ENCODE peak calls at places on chromosomes 13 and 19, in five cellular contexts. One of them, this sample, is unnamed.

GRCh38 chr19:29873801-29874575 is 62.2 kb downstream of the CCNE1 start:
- DNase-seq in endothelial cell: no peak
- DNase-seq in AG09319: no peak
- DNase-seq in left lung: no peak
- DNase-seq in transverse colon: no peak
- DNase-seq in this sample: no peak

GRCh38 chr13:106376411-106377112 is 158.9 kb downstream of the EFNB2 start:
- DNase-seq in endothelial cell: no peak
- DNase-seq in AG09319: no peak
- DNase-seq in left lung: no peak
- DNase-seq in transverse colon: no peak
- DNase-seq in this sample: peak; percentile 25

GRCh38 chr19:32692727-32693061 is 1.1 kb downstream of the NUDT19 start:
- DNase-seq in AG09319: no peak
- DNase-seq in left lung: no peak
- DNase-seq in transverse colon: no peak
- DNase-seq in endothelial cell: no peak
- DNase-seq in this sample: no peak

GRCh38 chr19:6668696-6669095 is 1.3 kb downstream of the TNFSF14 start:
- DNase-seq in left lung: no peak
- DNase-seq in endothelial cell: no peak
- DNase-seq in AG09319: no peak
- DNase-seq in transverse colon: no peak
- DNase-seq in this sample: no peak

GRCh38 chr13:85313761-85314503 is 485.3 kb downstream of the SLITRK6 start:
- DNase-seq in left lung: no peak
- DNase-seq in endothelial cell: no peak
- DNase-seq in AG09319: peak; percentile 7
- DNase-seq in transverse colon: no peak
- DNase-seq in this sample: peak; percentile 2

GRCh38 chr13:28494861-28495585 is at the start of gene FLT1:
- DNase-seq in AG09319: no peak
- DNase-seq in left lung: peak; percentile 89
- DNase-seq in transverse colon: no peak
- DNase-seq in endothelial cell: peak; percentile 96
- DNase-seq in this sample: peak; percentile 6

GRCh38 chr13:112828082-112828699 is 138.4 kb downstream of the ATP11A start:
- DNase-seq in left lung: no peak
- DNase-seq in transverse colon: no peak
- DNase-seq in AG09319: no peak
- DNase-seq in endothelial cell: no peak
- DNase-seq in this sample: no peak

GRCh38 chr13:96860829-96861228 is 133.4 kb downstream of the OXGR1 start:
- DNase-seq in left lung: no peak
- DNase-seq in AG09319: no peak
- DNase-seq in endothelial cell: peak; percentile 36
- DNase-seq in transverse colon: no peak
- DNase-seq in this sample: no peak

GRCh38 chr13:31172535-31172934 is 10.8 kb upstream of the HSPH1 start:
- DNase-seq in transverse colon: no peak
- DNase-seq in AG09319: peak; percentile 23
- DNase-seq in left lung: no peak
- DNase-seq in endothelial cell: no peak
- DNase-seq in this sample: no peak

GRCh38 chr19:3576696-3577443 is 4.1 kb downstream of the HMG20B start:
- DNase-seq in transverse colon: peak; percentile 64
- DNase-seq in endothelial cell: peak; percentile 42
- DNase-seq in left lung: peak; percentile 83
- DNase-seq in AG09319: no peak
- DNase-seq in this sample: no peak

GRCh38 chr13:41019027-41019487 is at the start of gene ELF1:
- DNase-seq in transverse colon: peak; percentile 76
- DNase-seq in left lung: no peak
- DNase-seq in AG09319: no peak
- DNase-seq in endothelial cell: no peak
- DNase-seq in this sample: peak; percentile 49

GRCh38 chr19:17718988-17719711 is at the start of gene MAP1S:
- DNase-seq in AG09319: no peak
- DNase-seq in endothelial cell: peak; percentile 78
- DNase-seq in transverse colon: peak; percentile 63
- DNase-seq in left lung: peak; percentile 94
- DNase-seq in this sample: peak; percentile 60

GRCh38 chr13:31920301-31920818 is 111.2 kb upstream of the FRY start:
- DNase-seq in endothelial cell: no peak
- DNase-seq in left lung: no peak
- DNase-seq in transverse colon: no peak
- DNase-seq in AG09319: no peak
- DNase-seq in this sample: no peak

GRCh38 chr13:42354246-42355117 is 82.5 kb downstream of the AKAP11 start:
- DNase-seq in AG09319: no peak
- DNase-seq in endothelial cell: no peak
- DNase-seq in left lung: no peak
- DNase-seq in transverse colon: no peak
- DNase-seq in this sample: no peak

GRCh38 chr19:3409346-3410064 is 43.1 kb downstream of the NFIC start:
- DNase-seq in left lung: peak; percentile 75
- DNase-seq in AG09319: no peak
- DNase-seq in endothelial cell: no peak
- DNase-seq in transverse colon: peak; percentile 60
- DNase-seq in this sample: no peak

GRCh38 chr19:16447015-16447384 is 24.8 kb downstream of the EPS15L1 start:
- DNase-seq in transverse colon: peak; percentile 50
- DNase-seq in left lung: peak; percentile 90
- DNase-seq in endothelial cell: no peak
- DNase-seq in AG09319: peak; percentile 52
- DNase-seq in this sample: peak; percentile 65

GRCh38 chr13:99125335-99125915 is 75.2 kb upstream of the UBAC2 start:
- DNase-seq in transverse colon: no peak
- DNase-seq in endothelial cell: no peak
- DNase-seq in left lung: no peak
- DNase-seq in AG09319: no peak
- DNase-seq in this sample: no peak

GRCh38 chr19:30645946-30646577 is 273.9 kb downstream of the ZNF536 start:
- DNase-seq in transverse colon: no peak
- DNase-seq in endothelial cell: no peak
- DNase-seq in left lung: no peak
- DNase-seq in AG09319: no peak
- DNase-seq in this sample: no peak

GRCh38 chr13:48233886-48234488 is 981 bp downstream of the ITM2B start:
- DNase-seq in AG09319: no peak
- DNase-seq in endothelial cell: no peak
- DNase-seq in transverse colon: no peak
- DNase-seq in left lung: no peak
- DNase-seq in this sample: no peak

GRCh38 chr13:60759499-60759898 is 362.5 kb downstream of the TDRD3 start:
- DNase-seq in endothelial cell: peak; percentile 46
- DNase-seq in AG09319: no peak
- DNase-seq in left lung: no peak
- DNase-seq in transverse colon: no peak
- DNase-seq in this sample: peak; percentile 5

GRCh38 chr13:31797154-31797775 is 57.9 kb downstream of the RXFP2 start:
- DNase-seq in transverse colon: no peak
- DNase-seq in left lung: no peak
- DNase-seq in AG09319: no peak
- DNase-seq in endothelial cell: no peak
- DNase-seq in this sample: peak; percentile 3

GRCh38 chr19:459724-460511 is 915 bp downstream of the SHC2 start:
- DNase-seq in left lung: peak; percentile 81
- DNase-seq in transverse colon: peak; percentile 60
- DNase-seq in AG09319: no peak
- DNase-seq in endothelial cell: peak; percentile 71
- DNase-seq in this sample: peak; percentile 62

GRCh38 chr19:28019901-28020300 is 1193.0 kb downstream of the UQCRFS1 start:
- DNase-seq in endothelial cell: no peak
- DNase-seq in transverse colon: no peak
- DNase-seq in left lung: no peak
- DNase-seq in AG09319: no peak
- DNase-seq in this sample: no peak

GRCh38 chr19:2207991-2208860 is 27.9 kb downstream of the PLEKHJ1 start:
- DNase-seq in AG09319: peak; percentile 49
- DNase-seq in transverse colon: peak; percentile 63
- DNase-seq in left lung: no peak
- DNase-seq in endothelial cell: no peak
- DNase-seq in this sample: no peak

GRCh38 chr13:43797869-43798268 is 11.1 kb upstream of the ENOX1 start:
- DNase-seq in endothelial cell: no peak
- DNase-seq in left lung: no peak
- DNase-seq in AG09319: no peak
- DNase-seq in transverse colon: no peak
- DNase-seq in this sample: no peak

GRCh38 chr13:111112196-111112595 is 2.9 kb upstream of the ARHGEF7 start:
- DNase-seq in left lung: no peak
- DNase-seq in endothelial cell: no peak
- DNase-seq in transverse colon: no peak
- DNase-seq in AG09319: no peak
- DNase-seq in this sample: no peak

GRCh38 chr13:84553252-84553651 is 671.0 kb upstream of the SLITRK1 start:
- DNase-seq in AG09319: no peak
- DNase-seq in transverse colon: no peak
- DNase-seq in endothelial cell: no peak
- DNase-seq in left lung: no peak
- DNase-seq in this sample: no peak

GRCh38 chr13:95067303-95067702 is 233.9 kb downstream of the ABCC4 start:
- DNase-seq in transverse colon: no peak
- DNase-seq in AG09319: no peak
- DNase-seq in left lung: no peak
- DNase-seq in endothelial cell: no peak
- DNase-seq in this sample: no peak

GRCh38 chr19:54905908-54906511 is at the start of gene NCR1:
- DNase-seq in transverse colon: no peak
- DNase-seq in endothelial cell: no peak
- DNase-seq in left lung: no peak
- DNase-seq in AG09319: no peak
- DNase-seq in this sample: no peak

GRCh38 chr13:105721056-105721455 is 814.4 kb downstream of the EFNB2 start:
- DNase-seq in left lung: no peak
- DNase-seq in endothelial cell: no peak
- DNase-seq in transverse colon: no peak
- DNase-seq in AG09319: no peak
- DNase-seq in this sample: no peak

GRCh38 chr13:27425918-27426630 is 1.7 kb downstream of the GTF3A start:
- DNase-seq in transverse colon: peak; percentile 88
- DNase-seq in left lung: peak; percentile 86
- DNase-seq in AG09319: no peak
- DNase-seq in endothelial cell: peak; percentile 41
- DNase-seq in this sample: peak; percentile 70
- TF ChIP-seq CTCF in transverse colon: peak; percentile 44
- TF ChIP-seq CTCF in left lung: peak; percentile 41
- TF ChIP-seq CTCF in AG09319: peak; percentile 48
- TF ChIP-seq CTCF in endothelial cell: no peak
- TF ChIP-seq CTCF in this sample: peak; percentile 20

GRCh38 chr19:33998302-33998701 is 174.0 kb upstream of the LSM14A start:
- DNase-seq in left lung: no peak
- DNase-seq in transverse colon: no peak
- DNase-seq in AG09319: no peak
- DNase-seq in endothelial cell: no peak
- DNase-seq in this sample: no peak

GRCh38 chr19:33997690-33998089 is 174.6 kb upstream of the LSM14A start:
- DNase-seq in left lung: no peak
- DNase-seq in AG09319: no peak
- DNase-seq in endothelial cell: no peak
- DNase-seq in transverse colon: no peak
- DNase-seq in this sample: no peak

GRCh38 chr19:33998739-33999345 is 173.5 kb upstream of the LSM14A start:
- DNase-seq in endothelial cell: no peak
- DNase-seq in transverse colon: no peak
- DNase-seq in AG09319: no peak
- DNase-seq in left lung: no peak
- DNase-seq in this sample: no peak
- TF ChIP-seq CTCF in endothelial cell: peak; percentile 73
- TF ChIP-seq CTCF in transverse colon: peak; percentile 43
- TF ChIP-seq CTCF in AG09319: peak; percentile 37
- TF ChIP-seq CTCF in left lung: no peak
- TF ChIP-seq CTCF in this sample: peak; percentile 32

GRCh38 chr13:23086951-23087350 is 93.8 kb upstream of the SGCG start:
- DNase-seq in AG09319: no peak
- DNase-seq in transverse colon: no peak
- DNase-seq in left lung: no peak
- DNase-seq in endothelial cell: no peak
- DNase-seq in this sample: no peak

GRCh38 chr13:23081901-23082300 is 98.9 kb upstream of the SGCG start:
- DNase-seq in endothelial cell: no peak
- DNase-seq in left lung: no peak
- DNase-seq in AG09319: no peak
- DNase-seq in transverse colon: no peak
- DNase-seq in this sample: no peak

GRCh38 chr13:23087884-23088283 is 92.9 kb upstream of the SGCG start:
- DNase-seq in endothelial cell: peak; percentile 27
- DNase-seq in transverse colon: no peak
- DNase-seq in left lung: no peak
- DNase-seq in AG09319: no peak
- DNase-seq in this sample: peak; percentile 32
- TF ChIP-seq CTCF in endothelial cell: peak; percentile 65
- TF ChIP-seq CTCF in transverse colon: peak; percentile 30
- TF ChIP-seq CTCF in left lung: peak; percentile 25
- TF ChIP-seq CTCF in AG09319: peak; percentile 52
- TF ChIP-seq CTCF in this sample: no peak

GRCh38 chr19:47881757-47882156 is 4.4 kb downstream of the SULT2A1 start:
- DNase-seq in left lung: no peak
- DNase-seq in endothelial cell: no peak
- DNase-seq in AG09319: no peak
- DNase-seq in transverse colon: no peak
- DNase-seq in this sample: no peak
- TF ChIP-seq CTCF in left lung: no peak
- TF ChIP-seq CTCF in endothelial cell: no peak
- TF ChIP-seq CTCF in AG09319: no peak
- TF ChIP-seq CTCF in transverse colon: no peak
- TF ChIP-seq CTCF in this sample: no peak